ENCODE peak calls at places on chromosomes 7 and 10, in ten cellular contexts. Z is ovary; M is PC-9; Y is astrocyte; R is CD4-positive, alpha-beta memory T cell; H is hepatocyte; G is fibroblast of lung; U is left lung; P is colonic mucosa; T is right atrium auricular region. W is an unnamed sample.

GRCh38 chr7:124929467-124930172 is at the start of gene POT1:
- DNase-seq in Z (peak; percentile 100), G (peak; percentile 100), H (peak; percentile 99), P (peak; percentile 97), M (peak; percentile 96), U (peak; percentile 99), R (peak; percentile 94), T (peak; percentile 100), Y (peak; percentile 98), W (peak; percentile 99)

GRCh38 chr10:35797187-35797586 is 155.1 kb upstream of the FZD8 start:
- DNase-seq in R (no peak), H (no peak), U (no peak), Y (peak; percentile 56), G (peak; percentile 24), P (no peak), Z (no peak), M (no peak), T (no peak), W (no peak)

GRCh38 chr7:105734233-105734632 is 142.2 kb downstream of the ATXN7L1 start:
- DNase-seq in T (no peak), R (no peak), Z (no peak), H (peak; percentile 24), M (peak; percentile 92), P (no peak), U (no peak), Y (no peak), G (peak; percentile 7), W (no peak)

GRCh38 chr7:88111136-88111748 is 108.6 kb downstream of the SRI start:
- DNase-seq in R (peak; percentile 21), T (no peak), Z (no peak), U (no peak), M (peak; percentile 54), P (no peak), G (peak; percentile 73), Y (peak; percentile 32), H (peak; percentile 40), W (no peak)

GRCh38 chr10:125127110-125127509 is 33.3 kb downstream of the CTBP2 start:
- DNase-seq in U (no peak), G (no peak), H (no peak), P (no peak), M (no peak), R (no peak), T (no peak), Y (no peak), Z (no peak), W (no peak)

GRCh38 chr10:71531485-71532446 is 135.0 kb downstream of the CDH23 start:
- DNase-seq in T (no peak), Y (no peak), G (no peak), M (no peak), H (no peak), P (no peak), Z (no peak), R (no peak), U (no peak), W (no peak)

GRCh38 chr7:136104269-136104603 is 127.1 kb upstream of the MTPN start:
- DNase-seq in G (no peak), Z (no peak), Y (no peak), T (no peak), R (no peak), U (no peak), M (no peak), P (no peak), H (no peak), W (no peak)

GRCh38 chr10:2839081-2839725 is 228.1 kb upstream of the PFKP start:
- DNase-seq in H (peak; percentile 49), R (no peak), T (no peak), U (no peak), P (peak; percentile 44), G (no peak), Y (no peak), Z (no peak), M (no peak), W (peak; percentile 18)

GRCh38 chr7:114943530-114943929 is 21.6 kb downstream of the MDFIC start:
- DNase-seq in U (no peak), Z (no peak), G (no peak), M (no peak), R (no peak), P (no peak), Y (no peak), T (no peak), H (no peak), W (no peak)

GRCh38 chr7:96720843-96721242 is 11.2 kb upstream of the SEM1 start:
- DNase-seq in T (no peak), M (peak; percentile 81), P (no peak), R (no peak), Z (peak; percentile 25), H (peak; percentile 16), Y (no peak), G (peak; percentile 18), U (no peak), W (no peak)

GRCh38 chr10:7789390-7789789 is 1.4 kb downstream of the ATP5F1C start:
- DNase-seq in R (no peak), P (peak; percentile 46), G (peak; percentile 17), Y (peak; percentile 38), U (no peak), H (no peak), Z (no peak), T (no peak), M (no peak), W (peak; percentile 49)
- H3K4me1 ChIP-seq in R (peaks cover 77% of the 10 kb centered on the region), P (peaks cover 26% of the 10 kb centered on the region), G (peaks cover 2% of the 10 kb centered on the region), Y (peaks cover 33% of the 10 kb centered on the region), U (peaks cover 17% of the 10 kb centered on the region), H (peaks cover 23% of the 10 kb centered on the region), Z (peaks cover 6% of the 10 kb centered on the region), T (peaks cover 67% of the 10 kb centered on the region), M (peaks cover 10% of the 10 kb centered on the region), W (peaks cover 98% of the 10 kb centered on the region)

GRCh38 chr7:149837620-149838223 is 453 bp upstream of the ZNF862 start:
- DNase-seq in U (peak; percentile 29), P (no peak), H (no peak), Y (no peak), T (no peak), R (no peak), Z (no peak), M (no peak), G (no peak), W (no peak)

GRCh38 chr7:149836434-149836833 is 1.7 kb upstream of the ZNF862 start:
- DNase-seq in M (no peak), H (no peak), R (no peak), Y (no peak), P (no peak), U (no peak), G (no peak), T (no peak), Z (no peak), W (no peak)

GRCh38 chr7:149838992-149839408 is 825 bp downstream of the ZNF862 start:
- DNase-seq in Z (no peak), T (no peak), Y (peak; percentile 14), H (no peak), R (no peak), G (peak; percentile 15), M (no peak), U (no peak), P (no peak), W (no peak)

GRCh38 chr7:149838224-149838991 is at the start of gene ZNF862:
- DNase-seq in Y (peak; percentile 95), G (peak; percentile 97), H (peak; percentile 99), P (peak; percentile 97), T (peak; percentile 98), Z (peak; percentile 98), M (peak; percentile 95), R (peak; percentile 95), U (peak; percentile 99), W (peak; percentile 99)

DNA sequence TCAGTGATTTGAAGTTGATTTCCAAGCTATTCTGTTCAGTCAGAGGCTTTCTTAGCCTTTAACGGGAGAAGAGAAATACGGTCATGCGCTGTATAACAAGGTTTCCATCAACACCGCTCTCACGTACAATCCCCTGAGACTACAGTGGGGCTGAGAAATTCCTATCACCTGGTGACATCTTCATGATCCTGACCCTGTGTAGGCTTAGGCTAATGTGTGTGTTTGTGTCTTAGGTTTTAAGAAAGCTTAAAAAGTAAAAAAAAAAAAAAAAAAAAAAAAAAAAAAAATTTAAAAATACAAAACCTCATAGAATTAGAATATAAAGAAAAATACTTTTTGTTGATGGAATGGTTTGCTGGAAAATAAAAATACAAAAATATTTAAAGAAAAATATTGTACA is 1.8 kb downstream of the ZNF862 start:
- DNase-seq in T (no peak), U (no peak), H (no peak), M (no peak), G (no peak), P (no peak), Z (no peak), R (no peak), Y (no peak), W (no peak)
- H3K4me1 ChIP-seq in T (peaks cover 14% of the 10 kb centered on the region), U (peaks cover 7% of the 10 kb centered on the region), H (peaks cover 6% of the 10 kb centered on the region), M (peaks cover 9% of the 10 kb centered on the region), G (no peaks in the 10 kb centered on the region), P (peaks cover 11% of the 10 kb centered on the region), Z (peaks cover 3% of the 10 kb centered on the region), R (peaks cover 16% of the 10 kb centered on the region), Y (peaks cover 8% of the 10 kb centered on the region), W (peaks cover 38% of the 10 kb centered on the region)

GRCh38 chr7:116524221-116524608 is 621 bp upstream of the CAV1 start:
- DNase-seq in Z (no peak), P (no peak), R (no peak), T (no peak), G (no peak), M (no peak), Y (peak; percentile 56), H (no peak), U (no peak), W (no peak)
- H3K4me1 ChIP-seq in Z (peaks cover 8% of the 10 kb centered on the region), P (peaks cover 9% of the 10 kb centered on the region), R (peaks cover 22% of the 10 kb centered on the region), T (peaks cover 38% of the 10 kb centered on the region), G (peaks cover 4% of the 10 kb centered on the region), M (peaks cover 52% of the 10 kb centered on the region), Y (peaks cover 47% of the 10 kb centered on the region), H (peaks cover 17% of the 10 kb centered on the region), U (peaks cover 14% of the 10 kb centered on the region), W (peaks cover 70% of the 10 kb centered on the region)

GRCh38 chr7:142807855-142808460 is 37.2 kb downstream of the PRSS2 start:
- DNase-seq in U (no peak), H (no peak), Y (peak; percentile 70), Z (no peak), T (no peak), M (peak; percentile 97), R (peak; percentile 58), G (no peak), P (no peak), W (no peak)

GRCh38 chr7:142808802-142809583 is 38.2 kb downstream of the PRSS2 start:
- DNase-seq in U (peak; percentile 44), R (peak; percentile 98), Z (no peak), H (no peak), G (no peak), T (no peak), M (peak; percentile 98), P (peak; percentile 53), Y (peak; percentile 79), W (no peak)

GRCh38 chr7:142806957-142807356 is 36.2 kb downstream of the PRSS2 start:
- DNase-seq in R (no peak), Y (no peak), M (no peak), P (no peak), Z (no peak), T (no peak), U (no peak), G (no peak), H (no peak), W (no peak)

GRCh38 chr7:142809671-142810070 is 38.9 kb downstream of the PRSS2 start:
- DNase-seq in M (no peak), G (no peak), Z (no peak), R (no peak), P (no peak), Y (no peak), T (no peak), U (no peak), H (no peak), W (no peak)

DNA sequence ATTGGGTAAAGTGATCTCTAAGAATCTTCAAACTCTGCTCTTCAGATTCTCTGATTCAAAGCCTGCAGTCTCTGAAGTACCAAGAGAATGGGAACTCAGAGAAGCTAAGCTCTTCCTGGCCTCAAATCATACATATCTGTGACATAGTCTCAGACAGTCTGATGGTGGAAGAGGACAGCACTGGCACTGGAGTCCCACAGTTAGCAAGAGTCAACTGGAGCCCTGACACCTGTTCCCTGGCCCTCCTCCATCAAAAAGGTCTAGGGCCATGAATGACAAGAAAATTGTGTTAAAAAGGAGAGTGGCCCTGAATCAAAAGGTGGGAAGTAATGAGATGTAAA is 37.7 kb downstream of the PRSS2 start:
- DNase-seq in P (no peak), M (no peak), T (no peak), U (no peak), R (no peak), Z (no peak), Y (no peak), G (no peak), H (no peak), W (no peak)
- H3K4me1 ChIP-seq in P (no peaks in the 10 kb centered on the region), M (peaks cover 64% of the 10 kb centered on the region), T (no peaks in the 10 kb centered on the region), U (no peaks in the 10 kb centered on the region), R (peaks cover 97% of the 10 kb centered on the region), Z (no peaks in the 10 kb centered on the region), Y (peaks cover 57% of the 10 kb centered on the region), G (no peaks in the 10 kb centered on the region), H (no peaks in the 10 kb centered on the region), W (no peaks in the 10 kb centered on the region)